ENCODE peak calls at places on chromosomes 7 and 10, in four cellular contexts. W is GM12865, F is body of pancreas, B is sigmoid colon. E is an unnamed sample.

GRCh38 chr10:76126607-76127190 is 695.3 kb downstream of the LRMDA start:
- DNase-seq in W (no peak), B (no peak), F (no peak), E (no peak)

GRCh38 chr7:98922392-98923107 is 44.2 kb downstream of the TRRAP start:
- DNase-seq in F (peak; percentile 22), B (no peak), W (no peak), E (peak; percentile 78)

GRCh38 chr7:98323597-98324322 is 42.3 kb downstream of the BRI3 start:
- DNase-seq in B (no peak), F (no peak), W (no peak), E (peak; percentile 10)

GRCh38 chr10:104589871-104590270 is 51.2 kb upstream of the SORCS3 start:
- DNase-seq in B (no peak), W (no peak), F (no peak), E (peak; percentile 69)

GRCh38 chr10:4595920-4596319 is 230.1 kb upstream of the AKR1E2 start:
- DNase-seq in F (no peak), W (no peak), B (no peak), E (no peak)

GRCh38 chr10:117224881-117225280 is 16.0 kb upstream of the SLC18A2 start:
- DNase-seq in W (no peak), B (peak; percentile 41), F (no peak), E (no peak)

GRCh38 chr7:5557920-5558401 is 134.3 kb upstream of the TNRC18 start:
- DNase-seq in F (peak; percentile 41), B (peak; percentile 85), W (peak; percentile 82), E (no peak)

GRCh38 chr10:79149662-79150443 is 81.1 kb downstream of the ZMIZ1 start:
- DNase-seq in W (peak; percentile 54), F (peak; percentile 77), B (peak; percentile 92), E (peak; percentile 81)

GRCh38 chr7:131522325-131522920 is 34.0 kb downstream of the PODXL start:
- DNase-seq in W (peak; percentile 43), F (no peak), B (peak; percentile 21), E (no peak)

GRCh38 chr7:90709501-90710465 is 113.7 kb downstream of the CDK14 start:
- DNase-seq in B (no peak), F (peak; percentile 49), W (peak; percentile 74), E (peak; percentile 71)

GRCh38 chr10:21285742-21286311 is 239.7 kb downstream of the SKIDA1 start:
- DNase-seq in F (no peak), B (no peak), W (no peak), E (peak; percentile 26)

GRCh38 chr7:299628-300027 is 9.7 kb downstream of the FOXL3 start:
- DNase-seq in W (no peak), F (no peak), B (no peak), E (no peak)

GRCh38 chr7:104971290-104972071 is 42.5 kb upstream of the KMT2E start:
- DNase-seq in B (no peak), W (no peak), F (peak; percentile 57), E (peak; percentile 67)

GRCh38 chr10:22229756-22230330 is 12.0 kb upstream of the EBLN1 start:
- DNase-seq in F (no peak), W (no peak), B (no peak), E (no peak)

GRCh38 chr10:110632591-110633215 is 11.4 kb upstream of the RBM20 start:
- DNase-seq in W (no peak), F (no peak), B (no peak), E (no peak)

GRCh38 chr7:73560035-73560835 is 2.7 kb upstream of the BCL7B start:
- DNase-seq in F (no peak), B (no peak), W (peak; percentile 71), E (peak; percentile 90)

GRCh38 chr10:103803941-103804340 is 51.4 kb downstream of the SH3PXD2A start:
- DNase-seq in W (no peak), B (no peak), F (no peak), E (no peak)

DNA sequence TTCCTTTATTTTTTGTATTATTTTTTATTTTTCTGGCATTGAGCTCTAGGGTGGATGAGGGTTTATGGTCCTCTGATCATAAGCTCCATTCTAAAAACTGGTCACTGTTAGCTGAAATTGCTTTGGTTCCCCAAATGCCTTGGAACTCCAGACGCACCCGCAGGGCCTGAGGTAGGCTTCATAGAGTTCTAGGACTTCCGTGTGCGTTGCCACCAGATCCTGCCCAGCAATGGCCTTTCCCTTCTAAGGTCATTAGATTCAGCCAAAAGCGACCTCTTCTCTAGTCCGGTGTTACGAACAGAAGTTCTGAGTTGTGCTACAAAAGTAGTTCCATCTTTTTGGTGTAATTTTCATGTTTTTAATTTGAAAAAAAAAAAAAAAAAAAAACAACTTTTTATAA is 64.4 kb downstream of the KLHDC10 start:
- DNase-seq in B (no peak), W (no peak), F (no peak), E (no peak)
- H3K4me3 ChIP-seq in B (no peak overlapping the region), W (no peak overlapping the region), F (no peak overlapping the region), E (no peak overlapping the region)

GRCh38 chr10:50422259-50422658 is 170.9 kb upstream of the ASAH2 start:
- DNase-seq in B (no peak), F (peak; percentile 23), W (peak; percentile 65), E (no peak)
- TF ChIP-seq CTCF in B (no peak), F (no peak), W (no peak), E (no peak)

DNA sequence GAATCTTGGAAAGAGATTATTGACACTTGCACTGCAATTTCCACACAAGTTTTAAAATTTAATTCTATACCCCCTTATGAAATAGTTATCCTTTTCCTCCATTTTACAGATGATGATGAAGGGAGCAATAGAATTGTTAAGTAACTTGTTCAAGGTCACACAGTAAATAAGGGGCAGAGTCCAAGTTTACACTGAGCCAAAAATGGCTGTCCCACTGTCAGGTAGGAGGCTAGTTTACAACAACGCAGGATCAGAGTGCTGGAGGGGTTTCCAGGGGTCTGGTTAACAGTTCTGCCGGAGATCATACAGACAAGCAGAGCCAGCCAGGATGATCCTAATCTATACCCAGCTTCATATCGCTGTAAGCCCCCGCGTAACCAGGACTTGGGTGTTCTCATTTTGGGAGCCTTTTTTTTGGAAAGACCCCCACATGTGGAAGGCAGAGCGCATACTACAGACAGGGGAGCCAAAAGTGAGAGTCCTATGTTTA is 566 bp upstream of the UNC5B start:
- DNase-seq in W (no peak), B (no peak), F (no peak), E (no peak)
- H3K4me3 ChIP-seq in W (no peak overlapping the region), B (peak overlapping the region; percentile 8), F (no peak overlapping the region), E (peak overlapping the region; percentile 47)

GRCh38 chr7:106112972-106113421 is 885 bp upstream of the SYPL1 start:
- DNase-seq in W (no peak), F (no peak), B (no peak), E (no peak)

GRCh38 chr7:106110238-106110560 is 1.9 kb downstream of the SYPL1 start:
- DNase-seq in F (no peak), W (no peak), B (no peak), E (no peak)

GRCh38 chr7:106111671-106112117 is 418 bp downstream of the SYPL1 start:
- DNase-seq in W (no peak), B (peak; percentile 87), F (peak; percentile 72), E (peak; percentile 62)

GRCh38 chr7:106110885-106111670 is 1.0 kb downstream of the SYPL1 start:
- DNase-seq in W (peak; percentile 27), B (no peak), F (no peak), E (peak; percentile 46)

DNA sequence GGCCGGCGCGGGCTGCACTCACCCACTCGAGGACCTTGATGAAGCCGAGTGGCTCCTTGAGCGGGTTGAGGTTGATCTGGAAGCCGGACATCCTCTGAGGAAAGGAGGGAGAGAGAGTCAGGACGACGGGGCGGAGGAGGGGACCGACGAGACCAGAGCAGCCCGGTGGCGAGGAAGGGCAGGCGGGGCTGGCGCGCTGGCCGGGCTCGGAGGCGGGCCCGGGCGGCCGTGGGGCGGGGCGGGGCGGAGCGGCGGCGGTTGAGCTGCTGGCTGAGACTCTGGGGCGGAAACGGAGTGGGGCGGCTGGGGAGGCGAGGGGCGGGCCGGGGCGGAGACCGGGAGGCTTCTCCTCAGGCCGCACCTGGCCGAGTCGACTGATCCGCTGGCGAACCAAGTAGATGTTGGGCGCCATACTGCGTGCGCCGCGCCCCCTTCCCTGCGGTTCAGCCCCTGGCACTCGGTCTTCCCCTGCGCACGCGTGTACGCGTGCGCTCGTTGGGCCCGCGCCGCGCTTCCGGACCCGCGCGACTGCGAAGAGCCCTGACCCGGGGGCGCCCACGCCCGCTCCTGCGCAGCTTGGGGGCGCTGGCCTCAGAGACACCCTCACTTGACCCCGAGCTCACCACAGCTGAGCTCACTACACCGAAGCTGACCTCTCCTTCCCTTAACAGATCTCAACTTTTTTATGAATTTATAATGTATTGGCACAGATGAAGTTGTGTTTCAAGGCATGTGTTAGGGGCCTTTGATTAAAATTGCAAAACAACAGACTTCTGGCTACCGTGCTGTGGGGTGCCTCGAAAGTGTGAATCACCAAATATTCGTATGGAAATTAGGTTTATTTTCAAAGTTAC is at the start of gene SYPL1:
- DNase-seq in W (peak; percentile 96), F (peak; percentile 95), B (peak; percentile 98), E (peak; percentile 82)
- TF ChIP-seq CTCF in W (no peak), F (no peak), B (no peak), E (no peak)

GRCh38 chr10:19493917-19494316 is 322.3 kb upstream of the PLXDC2 start:
- DNase-seq in B (no peak), W (no peak), F (no peak), E (no peak)

GRCh38 chr10:19488592-19489280 is 327.5 kb upstream of the PLXDC2 start:
- DNase-seq in W (no peak), B (peak; percentile 73), F (peak; percentile 2), E (peak; percentile 14)
- H3K4me3 ChIP-seq in W (no peak overlapping the region), B (peak overlapping the region; percentile 9), F (no peak overlapping the region), E (peak overlapping the region; percentile 16)

DNA sequence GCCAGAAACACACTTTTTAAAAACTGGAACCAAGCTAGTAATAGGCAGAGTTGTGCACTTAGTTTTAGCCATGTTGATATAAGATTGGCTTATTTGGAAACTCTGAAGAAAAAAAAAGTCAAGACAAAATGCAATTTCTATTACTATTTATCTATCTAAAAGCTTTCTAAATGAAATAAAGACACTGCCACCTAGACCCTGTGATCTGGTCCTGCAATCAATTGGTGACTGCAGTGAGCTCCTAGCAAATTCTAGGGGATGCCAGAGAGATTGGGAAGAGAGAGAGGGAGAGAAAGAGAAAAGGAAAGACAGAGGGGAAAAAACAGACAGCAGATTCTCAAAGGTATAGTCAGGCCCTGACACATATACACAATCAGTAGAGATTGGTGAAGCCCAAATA is 25.3 kb downstream of the SORCS1 start:
- DNase-seq in F (no peak), W (no peak), B (no peak), E (no peak)
- TF ChIP-seq CTCF in F (no peak), W (no peak), B (no peak), E (no peak)